ENCODE peak calls at places on chromosomes 11 and 22, in six cellular contexts. V, E, Z, T, Q and U are unnamed samples. For H3K4me1, the result is how much of the 10 kb centered on the place peaks cover.

GRCh38 chr22:31302021-31302420 is 9.7 kb upstream of the PIK3IP1 start:
- DNase-seq in V (no peak), E (no peak), Z (peak), T (no peak), Q (no peak), U (no peak)

GRCh38 chr22:36731916-36732315 is 28.4 kb upstream of the CACNG2 start:
- DNase-seq in V (no peak), E (no peak), Z (no peak), T (no peak), Q (no peak), U (no peak)

GRCh38 chr11:36724742-36725387 is 126.8 kb upstream of the RAG2 start:
- DNase-seq in V (no peak), E (no peak), Z (no peak), T (no peak), Q (no peak), U (no peak)

GRCh38 chr22:48713266-48714205 is 1114.1 kb downstream of the BRD1 start:
- DNase-seq in V (no peak), E (no peak), Z (no peak), T (no peak), Q (no peak), U (no peak)

GRCh38 chr22:39496131-39496838 is 5.8 kb upstream of the MIEF1 start:
- DNase-seq in V (peak), E (peak), Z (peak), T (peak), Q (peak), U (peak)

GRCh38 chr11:66143264-66143566 is 73.1 kb downstream of the PACS1 start:
- DNase-seq in V (no peak), E (no peak), Z (no peak), T (no peak), Q (no peak), U (no peak)

GRCh38 chr11:120065176-120065575 is 72.7 kb downstream of the TRIM29 start:
- DNase-seq in V (no peak), E (no peak), Z (no peak), T (no peak), Q (no peak), U (no peak)

GRCh38 chr11:12502950-12503579 is 125.7 kb downstream of the PARVA start:
- DNase-seq in V (no peak), E (peak), Z (no peak), T (no peak), Q (no peak), U (no peak)

GRCh38 chr22:40679249-40679963 is at the start of gene MCHR1:
- DNase-seq in V (peak), E (no peak), Z (no peak), T (no peak), Q (peak), U (no peak)

GRCh38 chr11:118618115-118618990 is 10.9 kb downstream of the PHLDB1 start:
- DNase-seq in V (no peak), E (no peak), Z (peak), T (no peak), Q (peak), U (no peak)

GRCh38 chr11:61118004-61118403 is 15.7 kb downstream of the CD5 start:
- DNase-seq in V (no peak), E (no peak), Z (no peak), T (no peak), Q (no peak), U (no peak)

GRCh38 chr22:50247748-50248147 is 2.9 kb upstream of the TUBGCP6 start:
- DNase-seq in V (peak), E (peak), Z (no peak), T (peak), Q (no peak), U (no peak)

GRCh38 chr11:126082251-126083109 is 19.8 kb upstream of the CDON start:
- DNase-seq in V (no peak), E (no peak), Z (no peak), T (peak), Q (no peak), U (no peak)

GRCh38 chr11:26150046-26150445 is 181.9 kb upstream of the ANO3 start:
- DNase-seq in V (no peak), E (no peak), Z (no peak), T (no peak), Q (no peak), U (no peak)

GRCh38 chr22:37065149-37065548 is 13.6 kb downstream of the KCTD17 start:
- DNase-seq in V (no peak), E (no peak), Z (no peak), T (no peak), Q (no peak), U (no peak)

GRCh38 chr11:28169816-28170215 is 61.6 kb downstream of the METTL15 start:
- DNase-seq in V (no peak), E (no peak), Z (no peak), T (no peak), Q (no peak), U (no peak)

GRCh38 chr11:75891947-75892739 is 77.1 kb downstream of the UVRAG start:
- DNase-seq in V (no peak), E (no peak), Z (no peak), T (no peak), Q (no peak), U (no peak)

GRCh38 chr22:42893366-42894150 is 36.5 kb upstream of the ARFGAP3 start:
- DNase-seq in V (no peak), E (no peak), Z (no peak), T (no peak), Q (no peak), U (no peak)

GRCh38 chr11:130868865-130869264 is 47.4 kb downstream of the SNX19 start:
- DNase-seq in V (no peak), E (no peak), Z (no peak), T (no peak), Q (no peak), U (no peak)

GRCh38 chr11:69114362-69114761 is 41.4 kb upstream of the SMIM38 start:
- DNase-seq in V (no peak), E (no peak), Z (no peak), T (no peak), Q (no peak), U (no peak)

GRCh38 chr11:73205666-73206343 is 12.3 kb upstream of the P2RY2 start:
- DNase-seq in V (no peak), E (no peak), Z (no peak), T (no peak), Q (no peak), U (peak)

GRCh38 chr11:16097543-16097942 is 258.8 kb downstream of the SOX6 start:
- DNase-seq in V (no peak), E (no peak), Z (peak), T (no peak), Q (no peak), U (peak)

GRCh38 chr11:46299425-46300067 is 22.1 kb downstream of the CREB3L1 start:
- DNase-seq in V (no peak), E (peak), Z (no peak), T (no peak), Q (no peak), U (no peak)

GRCh38 chr11:114819028-114819427 is 140.7 kb downstream of the NXPE2 start:
- DNase-seq in V (no peak), E (no peak), Z (no peak), T (no peak), Q (no peak), U (no peak)

GRCh38 chr22:36730176-36730858 is 26.8 kb upstream of the CACNG2 start:
- DNase-seq in V (no peak), E (no peak), Z (no peak), T (no peak), Q (no peak), U (no peak)

DNA sequence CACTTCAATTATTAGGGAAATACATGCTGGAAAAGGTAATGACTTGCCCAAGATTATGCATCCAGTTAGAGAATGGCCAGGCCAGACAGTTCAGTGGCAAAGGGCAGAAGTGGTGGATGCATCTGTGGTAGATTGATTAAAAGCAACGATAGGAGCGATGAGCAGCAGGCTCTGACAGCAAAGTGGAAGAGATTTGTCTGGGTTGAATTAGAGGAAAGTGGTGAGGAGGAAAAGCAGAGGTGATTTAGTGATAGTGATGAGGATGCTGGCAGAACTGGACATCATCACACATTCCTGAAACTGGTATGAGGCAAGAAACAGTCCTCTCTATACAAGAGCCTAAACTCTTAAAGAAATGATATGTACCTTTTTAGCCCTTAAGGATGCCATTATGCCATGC is 12.5 kb downstream of the HSD17B12 start:
- DNase-seq in V (peak), E (no peak), Z (no peak), T (no peak), Q (no peak), U (no peak)
- H3K4me1 ChIP-seq in V (under half), E (under half), Z (under half), T (under half), Q (under half), U (under half)

GRCh38 chr11:97290444-97291041 is 900.7 kb downstream of the JRKL start:
- DNase-seq in V (no peak), E (no peak), Z (no peak), T (no peak), Q (no peak), U (no peak)
- TF ChIP-seq CTCF in V (no peak), E (no peak), Z (no peak), T (no peak), Q (no peak), U (no peak)

GRCh38 chr11:62133328-62134065 is 9.7 kb downstream of the INCENP start:
- DNase-seq in V (peak), E (no peak), Z (no peak), T (no peak), Q (no peak), U (no peak)
- H3K4me3 ChIP-seq in V (no peak), E (no peak), Z (no peak), T (no peak), Q (no peak), U (no peak)

GRCh38 chr22:46063861-46064235 is 86.5 kb upstream of the PPARA start:
- DNase-seq in V (no peak), E (no peak), Z (peak), T (no peak), Q (no peak), U (peak)
- H3K4me1 ChIP-seq in V (half or more), E (under half), Z (under half), T (under half), Q (under half), U (under half)